ENCODE peak calls at places on chromosomes 7 and 10, in four cellular contexts. S is OCI-LY7; U is activated naive CD4-positive, alpha-beta T cell; O is NCI-H1105 treated with DMSO at 0.1 percent for 48 hours. B is an unnamed sample.

GRCh38 chr7:117273325-117274292 is 49.2 kb downstream of the WNT2 start:
- DNase-seq in U (no peak), O (peak), S (no peak), B (no peak)

GRCh38 chr7:37068902-37069301 is 344.6 kb upstream of the AOAH start:
- DNase-seq in U (no peak), S (no peak), O (no peak), B (no peak)

GRCh38 chr7:1571261-1571650 is 1.4 kb upstream of the PSMG3 start:
- DNase-seq in U (no peak), S (no peak), O (no peak), B (no peak)

GRCh38 chr10:126135177-126135576 is 238.8 kb downstream of the FANK1 start:
- DNase-seq in O (no peak), U (no peak), S (no peak), B (no peak)

GRCh38 chr10:68202965-68203358 is 29.0 kb downstream of the ATOH7 start:
- DNase-seq in U (no peak), S (no peak), O (no peak), B (no peak)

GRCh38 chr10:133124357-133125211 is 35.4 kb upstream of the KNDC1 start:
- DNase-seq in U (no peak), S (no peak), O (no peak), B (peak)

GRCh38 chr7:27151341-27151944 is 940 bp downstream of the HOXA3 start:
- DNase-seq in O (no peak), S (no peak), U (no peak), B (no peak)

GRCh38 chr7:34128762-34129161 is 223.4 kb downstream of the BMPER start:
- DNase-seq in O (no peak), S (no peak), U (no peak), B (no peak)

GRCh38 chr10:70487824-70488223 is 9.3 kb downstream of the PALD1 start:
- DNase-seq in O (no peak), U (no peak), S (no peak), B (no peak)

GRCh38 chr10:46995234-46995633 is 84.0 kb downstream of the PTPN20 start:
- DNase-seq in O (no peak), U (no peak), S (no peak), B (no peak)

GRCh38 chr10:97020452-97021400 is 165.0 kb downstream of the SLIT1 start:
- DNase-seq in S (no peak), U (no peak), O (no peak), B (no peak)

GRCh38 chr7:113086431-113086888 is at the start of gene GPR85:
- DNase-seq in U (peak), S (no peak), O (peak), B (peak)

GRCh38 chr7:45239486-45239885 is 81.9 kb downstream of the RAMP3 start:
- DNase-seq in U (no peak), O (no peak), S (no peak), B (no peak)

GRCh38 chr10:117248700-117249465 is 8.0 kb downstream of the SLC18A2 start:
- DNase-seq in S (no peak), O (no peak), U (no peak), B (no peak)